ENCODE peak calls at places on chromosome 18, in ten cellular contexts. B is GDM1, Z is heart left ventricle, F is NCI-H2081, A is progenitor cell of endocrine pancreas, J is cardiac fibroblast, N is Kasumi-1, Y is hepatocyte, S is amniotic epithelial cell, C is T follicular helper cell. T is an unnamed sample.

GRCh38 chr18:77765468-77765867 is 515.8 kb downstream of the GALR1 start:
- DNase-seq in B (peak), A (peak), Y (peak), C (no peak), F (peak), S (no peak), J (no peak), N (peak), Z (no peak), T (no peak)

GRCh38 chr18:75896865-75897264 is 469.4 kb upstream of the SMIM21 start:
- DNase-seq in Z (no peak), C (no peak), N (no peak), Y (peak), J (no peak), S (no peak), F (peak), B (no peak), A (no peak), T (peak)

GRCh38 chr18:5295981-5296705 is 617 bp upstream of the ZBTB14 start:
- DNase-seq in J (peak), C (peak), F (peak), A (peak), Z (peak), B (peak), N (peak), S (peak), Y (peak), T (peak)

GRCh38 chr18:37577051-37577611 is 11.5 kb upstream of the CELF4 start:
- DNase-seq in Z (no peak), C (no peak), N (no peak), Y (no peak), S (no peak), A (no peak), J (peak), F (no peak), B (no peak), T (no peak)

GRCh38 chr18:79599503-79599931 is 80.1 kb upstream of the CTDP1 start:
- DNase-seq in S (peak), N (no peak), B (no peak), Z (peak), Y (no peak), F (no peak), C (no peak), J (peak), A (no peak), T (no peak)

GRCh38 chr18:43587538-43588153 is 310.4 kb upstream of the SYT4 start:
- DNase-seq in S (peak), N (peak), C (no peak), Z (no peak), A (no peak), F (peak), Y (peak), B (no peak), J (peak), T (no peak)

GRCh38 chr18:57171026-57171425 is 24.1 kb downstream of the BOD1L2 start:
- DNase-seq in A (no peak), N (no peak), F (no peak), C (no peak), Y (no peak), Z (no peak), B (no peak), S (no peak), J (no peak), T (no peak)

GRCh38 chr18:55048892-55049291 is 89.6 kb upstream of the CCDC68 start:
- DNase-seq in S (peak), Y (no peak), C (no peak), B (no peak), F (no peak), J (no peak), A (no peak), N (peak), Z (no peak), T (no peak)

GRCh38 chr18:61820842-61821241 is 72.0 kb downstream of the RNF152 start:
- DNase-seq in B (no peak), N (no peak), S (no peak), J (no peak), C (no peak), F (no peak), A (no peak), Z (no peak), Y (no peak), T (no peak)

GRCh38 chr18:22169889-22170420 is 566 bp downstream of the GATA6 start:
- DNase-seq in S (peak), B (no peak), A (no peak), Z (peak), F (no peak), Y (no peak), C (no peak), J (peak), N (no peak), T (no peak)